ENCODE peak calls at places on chromosomes 5 and 9, in six cellular contexts. L, Y, H, B, G and I are unnamed samples.

GRCh38 chr9:14962193-14962899 is 52.1 kb upstream of the FREM1 start:
- DNase-seq in G (no peak), B (no peak), H (no peak), L (no peak), Y (no peak), I (no peak)

GRCh38 chr5:91126448-91126847 is 256.7 kb downstream of the ARRDC3 start:
- DNase-seq in Y (peak), H (no peak), L (no peak), G (peak), B (peak), I (no peak)

GRCh38 chr9:87336407-87336806 is 161.3 kb upstream of the DAPK1 start:
- DNase-seq in H (no peak), L (no peak), G (peak), B (no peak), Y (no peak), I (no peak)

GRCh38 chr5:137310051-137310730 is 188.9 kb downstream of the SPOCK1 start:
- DNase-seq in G (peak), H (no peak), Y (no peak), L (no peak), B (peak), I (no peak)

GRCh38 chr9:97406620-97407177 is 5.2 kb upstream of the TDRD7 start:
- DNase-seq in H (no peak), B (no peak), Y (no peak), L (no peak), G (no peak), I (no peak)

GRCh38 chr5:89351232-89351631 is 468.2 kb upstream of the MEF2C start:
- DNase-seq in G (peak), Y (no peak), L (no peak), B (peak), H (no peak), I (no peak)

GRCh38 chr5:135009736-135010501 is 24.1 kb downstream of the PITX1 start:
- DNase-seq in L (no peak), B (no peak), Y (peak), G (no peak), H (peak), I (no peak)

GRCh38 chr5:142841511-142842255 is 71.5 kb downstream of the ARHGAP26 start:
- DNase-seq in H (peak), G (peak), B (peak), L (no peak), Y (peak), I (no peak)

GRCh38 chr9:82147798-82148440 is 159.3 kb downstream of the SPATA31D1 start:
- DNase-seq in G (peak), L (no peak), H (no peak), B (no peak), Y (no peak), I (no peak)

DNA sequence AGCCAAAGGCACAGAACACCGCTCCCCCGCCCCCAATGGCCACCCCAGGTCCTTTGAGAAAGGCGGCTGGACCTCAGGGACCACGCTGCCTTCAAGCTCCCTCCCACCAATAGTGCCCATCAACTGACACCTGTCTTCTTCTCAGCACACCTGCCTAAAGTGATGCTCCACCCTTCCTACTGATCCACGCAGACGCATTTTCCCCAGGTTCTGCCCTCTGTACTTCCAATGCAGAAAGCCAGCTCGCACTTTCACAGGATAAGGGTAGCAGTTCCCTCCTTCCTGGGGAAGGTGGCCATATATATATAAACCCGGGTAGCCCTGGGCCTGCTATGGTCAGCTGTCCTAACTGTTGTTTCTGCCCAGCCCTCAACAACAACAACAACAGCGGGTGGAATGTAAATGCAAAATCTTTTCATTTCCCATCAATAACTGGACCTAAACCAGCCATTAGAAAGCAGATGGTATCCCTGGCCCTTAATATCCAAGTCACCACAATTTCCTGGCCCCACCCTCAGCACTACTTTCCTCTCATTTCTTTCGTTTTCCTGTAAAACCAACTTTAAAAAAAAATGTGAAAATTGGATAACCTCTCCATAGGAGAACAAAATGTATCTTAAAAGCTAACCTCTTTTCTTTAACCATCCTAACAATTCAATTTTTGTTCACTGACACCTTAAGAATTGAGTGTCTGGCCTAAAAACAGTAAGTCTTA is 1.7 kb downstream of the GOLM1 start:
- DNase-seq in B (peak), Y (no peak), G (no peak), L (no peak), H (no peak), I (no peak)
- H3K4me3 ChIP-seq in B (peak), Y (no peak), G (peak), L (no peak), H (peak), I (no peak)

DNA sequence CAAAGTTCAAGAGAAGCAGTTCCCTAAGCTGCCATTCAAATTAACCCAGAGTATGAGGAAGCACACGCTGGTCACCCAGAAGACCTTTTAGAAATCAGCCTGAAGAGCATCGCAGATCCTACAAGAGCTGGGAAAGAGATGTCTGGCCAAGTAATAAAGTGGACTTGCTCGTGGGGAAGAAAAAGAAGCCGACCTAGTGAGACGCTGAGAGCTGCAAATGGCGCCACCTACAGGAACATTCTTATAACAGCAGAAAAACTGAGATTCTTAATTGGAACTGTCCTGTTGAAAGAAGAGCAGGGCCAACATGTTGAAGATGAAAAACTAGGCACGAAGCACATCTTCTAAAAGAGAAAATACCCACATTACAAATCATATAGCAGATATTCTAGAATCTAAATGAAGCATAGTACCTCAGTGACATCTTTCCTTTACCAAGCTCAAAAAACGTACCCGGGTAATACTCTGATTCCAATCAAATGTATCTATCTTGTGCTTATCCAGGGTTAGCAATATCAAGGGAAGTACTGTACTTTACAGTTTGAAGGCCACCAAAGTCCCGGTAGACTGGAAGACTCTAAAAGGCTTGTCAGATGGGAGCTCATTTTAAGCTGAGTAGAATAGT is 3.9 kb upstream of the GNAQ start:
- DNase-seq in G (peak), B (peak), H (no peak), Y (peak), L (peak), I (peak)
- H3K4me3 ChIP-seq in G (no peak), B (no peak), H (peak), Y (no peak), L (no peak), I (peak)

DNA sequence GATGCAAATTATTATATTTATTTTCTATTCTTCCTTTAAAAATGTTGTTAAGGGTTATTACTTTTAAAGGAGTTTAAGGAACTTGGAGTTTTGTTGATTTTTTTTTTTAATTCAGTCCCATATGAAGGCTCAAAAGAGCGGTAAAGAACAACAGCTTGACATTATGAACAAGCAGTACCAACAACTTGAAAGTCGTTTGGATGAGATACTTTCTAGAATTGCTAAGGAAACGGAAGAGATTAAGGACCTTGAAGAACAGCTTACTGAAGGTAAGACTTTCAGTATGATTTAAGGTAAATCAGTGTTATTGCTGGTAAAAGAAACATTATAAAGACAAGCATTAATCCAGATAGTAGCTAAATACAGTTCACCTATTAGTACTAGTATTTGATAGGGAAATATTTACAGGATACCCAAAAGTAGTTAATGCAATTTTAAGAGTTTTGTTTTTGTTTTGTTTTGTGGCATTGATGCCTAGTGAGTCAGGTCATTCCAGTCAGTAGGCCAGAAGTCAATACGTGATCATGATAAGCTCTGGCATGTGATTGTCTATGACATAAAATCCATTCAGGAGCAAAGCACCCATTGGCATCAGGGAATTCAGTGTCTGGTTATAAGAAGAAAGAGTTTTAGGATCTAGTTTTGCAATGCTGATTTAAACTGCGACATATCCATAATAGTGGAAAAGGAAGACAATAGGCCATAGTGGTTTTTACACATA is 49.2 kb downstream of the CNTRL start:
- DNase-seq in Y (no peak), L (no peak), G (no peak), B (no peak), H (no peak), I (no peak)
- H3K4me3 ChIP-seq in Y (no peak), L (no peak), G (no peak), B (no peak), H (no peak), I (peak)

DNA sequence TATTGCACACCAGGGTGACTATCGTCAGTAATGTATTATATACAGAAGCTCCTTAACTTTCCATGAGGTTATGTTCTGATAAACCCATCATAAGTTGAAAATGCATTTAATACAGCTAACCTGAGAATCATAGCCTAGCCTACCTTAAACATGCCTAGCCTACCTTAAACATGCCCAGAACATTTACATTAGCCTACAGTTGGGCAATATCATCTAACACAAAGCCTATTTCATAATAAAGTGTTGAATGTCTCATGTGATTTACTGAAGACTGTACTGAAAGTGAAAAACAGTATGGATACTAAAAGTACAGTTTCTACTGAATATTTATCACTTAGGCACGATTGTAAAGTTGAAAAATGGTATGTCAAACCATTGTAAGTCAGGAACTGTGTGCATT is 1.5 kb downstream of the GM2A start:
- DNase-seq in G (no peak), B (no peak), L (no peak), H (no peak), Y (no peak), I (no peak)
- H3K4me3 ChIP-seq in G (no peak), B (no peak), L (no peak), H (peak), Y (no peak), I (peak)

GRCh38 chr9:121071356-121071755 is 3.4 kb upstream of the CNTRL start:
- DNase-seq in G (no peak), L (no peak), B (no peak), H (no peak), Y (no peak), I (no peak)
- H3K4me3 ChIP-seq in G (peak), L (peak), B (peak), H (peak), Y (peak), I (peak)

DNA sequence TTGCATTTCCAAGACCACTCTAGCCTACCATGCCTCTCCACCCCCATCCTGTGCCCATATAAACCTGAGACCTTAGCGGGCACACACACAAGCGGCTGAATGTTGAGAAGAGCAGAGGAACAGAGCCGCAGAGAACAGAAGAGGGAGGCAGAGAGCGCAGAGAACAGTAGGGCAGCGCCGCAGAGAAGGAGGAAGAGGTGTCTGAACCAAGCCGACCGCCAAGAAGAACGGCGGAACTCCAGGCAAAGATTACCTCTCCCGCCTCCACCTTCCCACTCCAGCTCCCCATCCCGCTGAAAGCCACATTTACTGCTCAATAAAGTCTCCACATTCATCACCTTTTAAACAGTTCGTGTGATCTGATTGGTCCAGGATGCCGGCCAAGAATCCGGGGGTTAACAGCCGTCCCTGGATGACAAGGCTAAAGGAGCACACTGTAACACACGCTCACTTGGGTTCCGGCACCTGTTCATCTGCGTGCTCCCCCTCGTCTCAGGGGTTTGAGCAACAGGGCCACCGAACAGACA is 33.2 kb downstream of the GRIN3A start:
- DNase-seq in G (peak), H (no peak), Y (no peak), B (peak), L (no peak), I (peak)
- H3K4me3 ChIP-seq in G (peak), H (peak), Y (peak), B (no peak), L (no peak), I (peak)

DNA sequence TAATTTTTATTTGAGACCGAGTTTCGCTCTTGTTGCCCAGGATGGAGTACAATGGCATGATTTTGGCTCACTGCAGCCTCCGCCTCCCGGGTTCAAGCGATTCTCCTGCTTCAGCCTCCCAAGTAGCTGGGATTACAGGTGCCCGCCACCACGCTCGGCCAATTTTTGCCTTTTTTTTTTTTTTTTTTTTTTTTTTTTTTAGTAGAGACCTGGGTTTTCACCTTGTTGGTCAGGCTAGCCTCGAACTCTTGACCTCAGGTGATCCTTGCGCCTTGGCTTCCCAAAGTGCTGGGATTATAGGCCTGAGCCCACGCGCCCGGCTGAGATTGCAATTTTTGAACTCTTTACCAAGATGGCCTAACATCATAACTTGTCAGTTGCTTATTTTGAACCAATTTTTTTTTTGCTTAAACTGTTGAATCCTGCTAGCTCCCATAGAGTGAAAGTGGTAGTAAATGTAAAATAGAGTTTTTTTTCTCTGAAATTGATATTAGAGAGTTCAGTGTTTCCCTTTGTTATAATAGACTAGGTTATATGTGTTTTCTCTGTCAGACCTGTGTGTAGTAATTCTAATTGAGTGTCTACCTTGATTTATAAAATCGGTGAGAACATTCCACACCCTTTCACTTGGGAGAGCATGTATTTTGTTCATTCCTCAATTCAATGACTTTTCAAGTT is 3.8 kb downstream of the GPBP1 start:
- DNase-seq in L (no peak), G (no peak), Y (no peak), B (no peak), H (no peak), I (no peak)
- H3K4me3 ChIP-seq in L (peak), G (peak), Y (peak), B (peak), H (peak), I (peak)